ENCODE peak calls at places on chromosomes 11 and 22, in six cellular contexts. M is H1, Z is IMR-90, C is neuronal stem cell, W is H9, G is mesenchymal stem cell. K is an unnamed sample.

GRCh38 chr22:45475063-45475747 is 27.5 kb upstream of the FBLN1 start:
- DNase-seq in W (no peak), C (no peak), M (no peak), G (no peak), Z (peak; percentile 57), K (no peak)

GRCh38 chr11:96267490-96268010 is 75.4 kb downstream of the MAML2 start:
- DNase-seq in C (no peak), W (no peak), Z (peak; percentile 27), G (peak; percentile 58), M (no peak), K (no peak)

GRCh38 chr11:11580831-11581492 is 40.8 kb downstream of the GALNT18 start:
- DNase-seq in C (no peak), G (peak; percentile 10), Z (no peak), M (peak; percentile 32), W (peak; percentile 5), K (peak; percentile 61)

GRCh38 chr11:47886096-47886495 is 37.9 kb upstream of the NUP160 start:
- DNase-seq in C (no peak), M (no peak), Z (peak; percentile 80), W (no peak), G (no peak), K (no peak)

GRCh38 chr11:75445315-75445953 is 12.4 kb upstream of the KLHL35 start:
- DNase-seq in C (peak; percentile 78), G (peak; percentile 60), Z (peak; percentile 41), W (peak; percentile 77), M (peak; percentile 95), K (peak; percentile 40)

GRCh38 chr11:69576069-69576782 is 64.7 kb upstream of the CCND1 start:
- DNase-seq in M (no peak), Z (no peak), W (no peak), C (no peak), G (no peak), K (no peak)

GRCh38 chr11:1926156-1927031 is 6.9 kb downstream of the TNNT3 start:
- DNase-seq in G (no peak), M (no peak), C (no peak), Z (no peak), W (no peak), K (no peak)

GRCh38 chr11:86869966-86870570 is 69.7 kb downstream of the PRSS23 start:
- DNase-seq in C (peak; percentile 51), W (peak; percentile 54), G (peak; percentile 67), Z (peak; percentile 63), M (peak; percentile 74), K (peak; percentile 76)

GRCh38 chr11:100316990-100317389 is 370.1 kb upstream of the ARHGAP42 start:
- DNase-seq in G (no peak), W (no peak), C (no peak), Z (no peak), M (no peak), K (no peak)

GRCh38 chr11:95764267-95764898 is 25.2 kb downstream of the FAM76B start:
- DNase-seq in W (no peak), G (peak; percentile 65), C (no peak), Z (peak; percentile 67), M (no peak), K (peak; percentile 78)

GRCh38 chr22:29994027-29994715 is 86.1 kb upstream of the HORMAD2 start:
- DNase-seq in Z (peak; percentile 89), W (no peak), G (peak; percentile 74), M (no peak), C (no peak), K (no peak)

GRCh38 chr22:19039796-19040580 is 82.2 kb downstream of the DGCR2 start:
- DNase-seq in W (peak; percentile 19), Z (no peak), G (no peak), M (no peak), C (no peak), K (no peak)

GRCh38 chr22:50486561-50487289 is at the start of gene MIOX:
- DNase-seq in Z (no peak), G (no peak), W (no peak), M (no peak), C (no peak), K (peak; percentile 75)

GRCh38 chr11:14202263-14203173 is 156.5 kb downstream of the RRAS2 start:
- DNase-seq in G (no peak), Z (no peak), C (no peak), W (no peak), M (no peak), K (no peak)

GRCh38 chr11:35214792-35215193 is 75.8 kb downstream of the CD44 start:
- DNase-seq in G (peak; percentile 94), Z (peak; percentile 97), M (no peak), W (peak; percentile 66), C (no peak), K (no peak)

GRCh38 chr11:111539426-111540113 is 950 bp upstream of the LAYN start:
- DNase-seq in C (no peak), G (peak; percentile 47), W (no peak), Z (no peak), M (no peak), K (peak; percentile 54)

GRCh38 chr11:12902784-12903491 is 106.2 kb upstream of the RASSF10 start:
- DNase-seq in M (no peak), Z (no peak), C (no peak), G (no peak), W (no peak), K (no peak)

GRCh38 chr22:48701296-48702030 is 1126.2 kb downstream of the BRD1 start:
- DNase-seq in G (no peak), C (no peak), M (no peak), W (no peak), Z (no peak), K (no peak)

GRCh38 chr11:88553204-88553603 is 215.7 kb upstream of the CTSC start:
- DNase-seq in G (peak; percentile 35), W (no peak), C (no peak), M (no peak), Z (peak; percentile 49), K (no peak)

GRCh38 chr11:24808173-24808572 is 311.3 kb downstream of the LUZP2 start:
- DNase-seq in W (no peak), Z (no peak), C (no peak), M (no peak), G (no peak), K (no peak)

GRCh38 chr11:36300651-36301050 is 4.6 kb downstream of the PRR5L start:
- DNase-seq in Z (peak; percentile 17), C (no peak), M (no peak), W (no peak), G (no peak), K (no peak)

GRCh38 chr11:97703815-97704214 is 1314.0 kb downstream of the JRKL start:
- DNase-seq in M (no peak), G (no peak), W (no peak), C (no peak), Z (no peak), K (no peak)

GRCh38 chr22:28742562-28742962 is 723 bp downstream of the HSCB start:
- DNase-seq in M (no peak), G (no peak), C (peak; percentile 91), Z (no peak), W (no peak), K (no peak)

GRCh38 chr11:46912526-46913150 is 5.7 kb downstream of the LRP4 start:
- DNase-seq in G (peak; percentile 48), M (peak; percentile 77), Z (no peak), C (peak; percentile 62), W (peak; percentile 92), K (no peak)

GRCh38 chr11:117843666-117844484 is 19.3 kb upstream of the FXYD2 start:
- DNase-seq in Z (peak; percentile 59), W (peak; percentile 74), M (peak; percentile 95), G (peak; percentile 69), C (peak; percentile 62), K (peak; percentile 86)

GRCh38 chr22:49657275-49657973 is 170.2 kb downstream of the BRD1 start:
- DNase-seq in Z (no peak), C (no peak), W (no peak), G (no peak), M (no peak), K (peak; percentile 44)

GRCh38 chr11:73156114-73156513 is 14.0 kb upstream of the FCHSD2 start:
- DNase-seq in W (no peak), Z (no peak), C (no peak), M (no peak), G (no peak), K (no peak)
- H3K14ac ChIP-seq in W (no peak overlapping the region), Z (peak overlapping the region; percentile 96), C (no peak overlapping the region), M (no peak overlapping the region), G (no peak overlapping the region), K (no peak overlapping the region)

GRCh38 chr22:38872172-38872830 is at the start of gene CBX6:
- DNase-seq in W (peak; percentile 92), Z (peak; percentile 90), C (peak; percentile 95), G (peak; percentile 92), M (peak; percentile 98), K (peak; percentile 91)
- H4K8ac ChIP-seq in W (no peak within 1 kb of the TSS), Z (peak within 1 kb of the TSS; percentile 93), C (peak within 1 kb of the TSS; percentile 66), G (peak within 1 kb of the TSS; percentile 99), M (peak within 1 kb of the TSS; percentile 96), K (peak within 1 kb of the TSS; percentile 97)

GRCh38 chr22:32600184-32600583 is 125.6 kb downstream of the FBXO7 start:
- DNase-seq in M (no peak), C (no peak), W (no peak), Z (no peak), G (no peak), K (no peak)
- H3K14ac ChIP-seq in M (no peak overlapping the region), C (no peak overlapping the region), W (no peak overlapping the region), Z (no peak overlapping the region), G (no peak overlapping the region), K (no peak overlapping the region)

GRCh38 chr11:67120456-67120855 is 1.4 kb downstream of the KDM2A start:
- DNase-seq in C (no peak), G (no peak), M (no peak), Z (no peak), W (no peak), K (no peak)

GRCh38 chr11:67119577-67120391 is 721 bp downstream of the KDM2A start:
- DNase-seq in Z (no peak), G (peak; percentile 41), W (no peak), C (peak; percentile 11), M (peak; percentile 54), K (peak; percentile 45)

GRCh38 chr11:67117667-67118058 is 1.4 kb upstream of the KDM2A start:
- DNase-seq in C (no peak), W (peak; percentile 56), Z (no peak), M (peak; percentile 66), G (no peak), K (peak; percentile 26)

GRCh38 chr11:67118059-67118766 is 850 bp upstream of the KDM2A start:
- DNase-seq in W (peak; percentile 61), Z (no peak), M (peak; percentile 84), C (no peak), G (no peak), K (no peak)

GRCh38 chr11:67118801-67119576 is at the start of gene KDM2A:
- DNase-seq in W (peak; percentile 99), M (peak; percentile 92), C (peak; percentile 99), Z (peak; percentile 99), G (peak; percentile 97), K (peak; percentile 97)
- H4K8ac ChIP-seq in W (no peak within 1 kb of the TSS), M (peak within 1 kb of the TSS; percentile 93), C (no peak within 1 kb of the TSS), Z (peak within 1 kb of the TSS; percentile 98), G (peak within 1 kb of the TSS; percentile 100), K (peak within 1 kb of the TSS; percentile 100)

GRCh38 chr11:3221408-3222002 is 2.9 kb upstream of the MRGPRG start:
- DNase-seq in M (no peak), C (no peak), G (no peak), Z (no peak), W (peak; percentile 29), K (no peak)

GRCh38 chr11:3223932-3224729 is 5.5 kb upstream of the MRGPRG start:
- DNase-seq in C (no peak), Z (no peak), W (peak; percentile 57), M (peak; percentile 54), G (no peak), K (no peak)

GRCh38 chr11:3222003-3222855 is 3.6 kb upstream of the MRGPRG start:
- DNase-seq in G (no peak), Z (no peak), W (peak; percentile 26), M (no peak), C (no peak), K (no peak)

GRCh38 chr11:3224730-3225098 is 6.1 kb upstream of the MRGPRG start:
- DNase-seq in Z (no peak), C (no peak), G (no peak), W (no peak), M (no peak), K (no peak)

GRCh38 chr11:3222941-3223905 is 4.6 kb upstream of the MRGPRG start:
- DNase-seq in G (no peak), C (no peak), M (no peak), Z (no peak), W (peak; percentile 29), K (no peak)
- H3K14ac ChIP-seq in G (no peak overlapping the region), C (peak overlapping the region; percentile 32), M (no peak overlapping the region), Z (no peak overlapping the region), W (no peak overlapping the region), K (no peak overlapping the region)

K was measured in trophoblast cell.